ENCODE peak calls at places on chromosomes 12 and 14, in seven cellular contexts. V, E, T, N, J, S and Q are unnamed samples. For H3K4me1, the result is how much of the 10 kb centered on the place peaks cover.

GRCh38 chr14:69633238-69633637 is 21.8 kb downstream of the SUSD6 start:
- DNase-seq in V (no peak), E (no peak), T (no peak), N (no peak), J (no peak), S (no peak), Q (no peak)

GRCh38 chr14:37595809-37596595 is 573 bp downstream of the TTC6 start:
- DNase-seq in V (peak), E (peak), T (peak), N (peak), J (no peak), S (no peak), Q (no peak)

GRCh38 chr12:50256761-50257160 is 26.6 kb downstream of the LIMA1 start:
- DNase-seq in V (no peak), E (no peak), T (no peak), N (no peak), J (no peak), S (no peak), Q (no peak)

GRCh38 chr12:101637936-101638335 is 43.2 kb downstream of the MYBPC1 start:
- DNase-seq in V (no peak), E (no peak), T (no peak), N (no peak), J (no peak), S (no peak), Q (no peak)

GRCh38 chr12:55728932-55729591 is at the start of gene CD63:
- DNase-seq in V (peak), E (peak), T (no peak), N (peak), J (peak), S (peak), Q (peak)

GRCh38 chr14:76844223-76844622 is 18.0 kb downstream of the LRRC74A start:
- DNase-seq in V (no peak), E (peak), T (no peak), N (peak), J (peak), S (peak), Q (peak)

GRCh38 chr14:105065280-105066228 is at the start of gene GPR132:
- DNase-seq in V (peak), E (no peak), T (no peak), N (peak), J (peak), S (peak), Q (peak)

GRCh38 chr12:57063991-57064725 is 14.2 kb upstream of the MYO1A start:
- DNase-seq in V (no peak), E (peak), T (no peak), N (no peak), J (no peak), S (no peak), Q (peak)

GRCh38 chr12:75560167-75560566 is 48.8 kb upstream of the KRR1 start:
- DNase-seq in V (peak), E (peak), T (no peak), N (no peak), J (no peak), S (no peak), Q (no peak)

GRCh38 chr12:69094606-69095216 is 144.7 kb upstream of the CPSF6 start:
- DNase-seq in V (no peak), E (no peak), T (no peak), N (no peak), J (no peak), S (no peak), Q (no peak)

GRCh38 chr12:50024804-50025186 is 499 bp downstream of the RACGAP1 start:
- DNase-seq in V (no peak), E (no peak), T (no peak), N (no peak), J (no peak), S (no peak), Q (no peak)

GRCh38 chr14:77133718-77134338 is 7.8 kb downstream of the ZDHHC22 start:
- DNase-seq in V (peak), E (peak), T (peak), N (peak), J (peak), S (peak), Q (no peak)

GRCh38 chr14:61655777-61656176 is 39.5 kb upstream of the HIF1A start:
- DNase-seq in V (no peak), E (no peak), T (no peak), N (no peak), J (no peak), S (no peak), Q (no peak)

GRCh38 chr12:29427964-29428363 is 47.0 kb upstream of the ERGIC2 start:
- DNase-seq in V (peak), E (no peak), T (no peak), N (no peak), J (no peak), S (no peak), Q (no peak)

GRCh38 chr12:113762155-113762848 is 203.8 kb downstream of the RBM19 start:
- DNase-seq in V (no peak), E (no peak), T (peak), N (no peak), J (no peak), S (no peak), Q (no peak)

GRCh38 chr14:87901652-87902051 is 91.3 kb downstream of the GALC start:
- DNase-seq in V (no peak), E (no peak), T (no peak), N (no peak), J (no peak), S (no peak), Q (no peak)

GRCh38 chr12:109896188-109896587 is 3.9 kb upstream of the TCHP start:
- DNase-seq in V (no peak), E (no peak), T (no peak), N (no peak), J (no peak), S (no peak), Q (no peak)

GRCh38 chr12:52879394-52880351 is 25.2 kb downstream of the KRT8 start:
- DNase-seq in V (peak), E (peak), T (peak), N (peak), J (peak), S (no peak), Q (peak)

GRCh38 chr12:98532687-98533304 is 17.4 kb downstream of the TMPO start:
- DNase-seq in V (peak), E (peak), T (peak), N (no peak), J (no peak), S (no peak), Q (no peak)

GRCh38 chr12:57051011-57051410 is 1.1 kb upstream of the MYO1A start:
- DNase-seq in V (no peak), E (no peak), T (no peak), N (no peak), J (no peak), S (no peak), Q (no peak)

GRCh38 chr12:76782440-76782996 is 18.6 kb downstream of the ZDHHC17 start:
- DNase-seq in V (no peak), E (no peak), T (no peak), N (no peak), J (no peak), S (no peak), Q (no peak)

GRCh38 chr12:89450922-89451321 is 73.7 kb downstream of the GALNT4 start:
- DNase-seq in V (no peak), E (peak), T (no peak), N (no peak), J (no peak), S (no peak), Q (no peak)

GRCh38 chr12:6532051-6532926 is 2.0 kb upstream of the GAPDH start:
- DNase-seq in V (peak), E (peak), T (peak), N (peak), J (peak), S (no peak), Q (peak)

GRCh38 chr12:125284945-125285344 is 219.7 kb downstream of the AACS start:
- DNase-seq in V (no peak), E (no peak), T (no peak), N (no peak), J (no peak), S (no peak), Q (no peak)

GRCh38 chr14:50122291-50122690 is 5.9 kb upstream of the VCPKMT start:
- DNase-seq in V (no peak), E (no peak), T (no peak), N (no peak), J (no peak), S (no peak), Q (no peak)
- H3K4me1 ChIP-seq in V (under half), E (under half), T (under half), N (under half), J (under half), S (under half), Q (under half)

GRCh38 chr14:55607386-55607785 is 27.4 kb downstream of the KTN1 start:
- DNase-seq in V (no peak), E (no peak), T (no peak), N (no peak), J (no peak), S (no peak), Q (no peak)
- H3K4me1 ChIP-seq in V (under half), E (under half), T (under half), N (under half), J (half or more), S (under half), Q (under half)

GRCh38 chr14:96103075-96103474 is 63.9 kb downstream of the C14orf132 start:
- DNase-seq in V (no peak), E (no peak), T (no peak), N (no peak), J (no peak), S (no peak), Q (no peak)
- H3K4me1 ChIP-seq in V (under half), E (under half), T (under half), N (under half), J (under half), S (under half), Q (under half)

DNA sequence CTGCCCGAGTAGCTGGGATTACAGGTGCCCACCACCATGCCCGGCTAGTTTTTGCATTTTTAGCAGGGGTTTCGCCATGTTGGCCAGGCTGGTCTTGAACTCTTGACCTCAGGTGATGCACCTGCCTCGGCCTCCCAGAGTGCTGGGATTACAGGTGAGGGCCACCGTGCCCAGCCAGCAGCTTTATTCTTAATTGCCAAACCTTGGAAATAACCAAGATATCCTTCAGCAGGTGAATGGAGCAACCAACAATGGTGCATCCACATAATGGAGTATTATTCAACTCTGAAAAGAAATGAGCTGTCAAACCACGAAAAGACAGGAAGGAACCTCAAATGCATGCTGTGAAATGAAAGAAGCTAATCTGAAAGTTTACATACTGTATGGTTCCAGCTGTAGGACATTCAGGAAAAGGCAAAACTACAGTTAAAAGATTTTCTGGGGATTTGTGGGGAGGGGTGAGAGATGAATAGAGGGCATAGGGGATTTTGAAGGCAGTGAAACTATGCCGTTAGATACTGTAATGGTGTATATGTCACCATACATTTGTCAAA is 118.8 kb upstream of the CCND2 start:
- DNase-seq in V (no peak), E (no peak), T (no peak), N (no peak), J (no peak), S (no peak), Q (no peak)
- H3K4me1 ChIP-seq in V (under half), E (under half), T (under half), N (under half), J (under half), S (under half), Q (under half)

GRCh38 chr14:96203116-96203515 is 1.5 kb upstream of the BDKRB2 start:
- DNase-seq in V (no peak), E (no peak), T (no peak), N (no peak), J (no peak), S (no peak), Q (no peak)
- H3K4me1 ChIP-seq in V (under half), E (under half), T (under half), N (under half), J (under half), S (under half), Q (under half)

GRCh38 chr12:116920939-116921338 is 10.2 kb downstream of the FBXW8 start:
- DNase-seq in V (no peak), E (no peak), T (no peak), N (no peak), J (no peak), S (no peak), Q (no peak)

GRCh38 chr12:116919247-116919671 is 8.5 kb downstream of the FBXW8 start:
- DNase-seq in V (peak), E (no peak), T (no peak), N (no peak), J (no peak), S (no peak), Q (no peak)

GRCh38 chr12:116919706-116920485 is 9.1 kb downstream of the FBXW8 start:
- DNase-seq in V (no peak), E (no peak), T (no peak), N (no peak), J (no peak), S (no peak), Q (no peak)

GRCh38 chr12:116924558-116925453 is 14.1 kb downstream of the FBXW8 start:
- DNase-seq in V (no peak), E (peak), T (no peak), N (peak), J (peak), S (no peak), Q (peak)

DNA sequence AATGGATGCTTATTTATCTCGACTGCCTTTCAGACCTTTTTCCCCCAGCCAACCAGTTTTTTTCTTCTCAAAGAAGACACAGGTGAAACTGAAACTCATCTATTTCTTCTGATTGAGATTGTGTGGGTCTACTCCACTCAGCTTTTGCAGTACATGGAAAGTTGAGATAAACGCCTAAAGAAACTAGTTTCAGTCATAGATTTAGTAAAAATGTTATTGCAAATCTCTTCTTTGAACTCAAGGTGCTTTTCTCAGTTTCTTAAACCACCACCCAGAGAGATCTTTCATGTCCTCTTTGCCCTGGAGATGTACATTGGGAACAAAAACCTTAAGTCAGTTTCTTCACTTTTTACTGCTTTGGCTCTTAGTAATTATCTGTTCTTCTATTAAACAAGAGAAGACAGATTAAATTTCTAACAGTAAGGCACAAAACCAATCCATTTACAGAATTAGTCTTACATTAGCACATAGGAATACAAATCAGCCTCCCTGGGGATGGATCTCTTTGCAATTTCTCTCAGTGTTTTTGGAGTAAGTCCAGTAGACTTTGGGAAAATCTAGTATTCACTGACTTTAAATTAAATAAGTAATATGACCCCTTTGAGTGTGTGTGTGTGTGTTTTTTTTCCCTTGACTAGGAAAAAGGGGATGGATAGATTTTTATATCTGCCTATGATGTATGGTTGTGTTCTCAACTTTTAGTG is 11.6 kb downstream of the FBXW8 start:
- DNase-seq in V (no peak), E (peak), T (no peak), N (no peak), J (no peak), S (no peak), Q (no peak)
- H3K4me1 ChIP-seq in V (under half), E (under half), T (under half), N (under half), J (under half), S (under half), Q (under half)

GRCh38 chr12:45612044-45612794 is 117.3 kb upstream of the ARID2 start:
- DNase-seq in V (no peak), E (peak), T (no peak), N (no peak), J (no peak), S (no peak), Q (no peak)

GRCh38 chr12:45615268-45615667 is 114.2 kb upstream of the ARID2 start:
- DNase-seq in V (peak), E (peak), T (no peak), N (no peak), J (no peak), S (no peak), Q (no peak)

GRCh38 chr12:45613306-45613705 is 116.2 kb upstream of the ARID2 start:
- DNase-seq in V (no peak), E (peak), T (no peak), N (no peak), J (no peak), S (no peak), Q (no peak)

GRCh38 chr12:45611495-45611894 is 118.0 kb upstream of the ARID2 start:
- DNase-seq in V (no peak), E (no peak), T (no peak), N (no peak), J (no peak), S (no peak), Q (no peak)

GRCh38 chr12:45613855-45614254 is 115.7 kb upstream of the ARID2 start:
- DNase-seq in V (no peak), E (no peak), T (no peak), N (no peak), J (no peak), S (no peak), Q (no peak)
- H3K4me1 ChIP-seq in V (under half), E (under half), T (under half), N (under half), J (under half), S (under half), Q (under half)

GRCh38 chr14:102457491-102457890 is 52.1 kb downstream of the ANKRD9 start:
- DNase-seq in V (no peak), E (no peak), T (no peak), N (no peak), J (no peak), S (no peak), Q (no peak)

GRCh38 chr14:102452302-102452701 is 57.3 kb downstream of the ANKRD9 start:
- DNase-seq in V (no peak), E (no peak), T (no peak), N (no peak), J (no peak), S (no peak), Q (no peak)

GRCh38 chr14:102451064-102451352 is 58.6 kb downstream of the ANKRD9 start:
- DNase-seq in V (no peak), E (no peak), T (no peak), N (no peak), J (no peak), S (no peak), Q (no peak)

GRCh38 chr14:102450206-102451063 is 59.1 kb downstream of the ANKRD9 start:
- DNase-seq in V (no peak), E (no peak), T (no peak), N (no peak), J (no peak), S (no peak), Q (no peak)

DNA sequence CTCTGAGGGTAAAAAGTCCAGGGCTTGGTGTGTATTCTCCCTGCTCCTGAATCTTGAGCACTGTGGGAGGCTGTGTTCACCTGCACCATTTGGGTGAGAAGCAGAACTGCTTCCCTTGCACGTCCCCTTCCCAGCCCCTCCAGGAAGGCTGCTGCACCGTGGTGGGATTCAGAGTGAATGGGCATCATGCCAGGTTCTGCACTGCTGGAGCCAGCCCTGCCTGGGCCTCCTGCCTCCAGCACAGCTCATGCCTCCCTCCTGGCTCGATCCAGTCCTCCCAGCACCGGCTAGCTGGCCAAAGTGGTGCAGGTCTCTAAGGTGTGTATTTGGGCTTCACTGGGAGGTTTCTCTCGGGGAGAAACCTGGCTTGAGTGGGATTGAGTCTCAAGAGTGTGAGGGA is 54.9 kb downstream of the ANKRD9 start:
- DNase-seq in V (no peak), E (no peak), T (no peak), N (no peak), J (no peak), S (no peak), Q (no peak)
- H3K4me1 ChIP-seq in V (under half), E (under half), T (under half), N (under half), J (under half), S (under half), Q (under half)